ENCODE peak calls at places on chromosome 14, in four cellular contexts. One of them, this sample, is unnamed.

GRCh38 chr14:39219075-39219499 is 14.6 kb upstream of the MIA2 start:
- DNase-seq in GM13976: no peak
- DNase-seq in activated CD8-positive, alpha-beta memory T cell treated with anti-CD3 and anti-CD28 coated beads for 48 hours: no peak
- DNase-seq in left ventricle myocardium superior: no peak
- DNase-seq in this sample: peak; percentile 93

GRCh38 chr14:77547512-77547911 is 48.9 kb upstream of the ISM2 start:
- DNase-seq in left ventricle myocardium superior: no peak
- DNase-seq in GM13976: no peak
- DNase-seq in activated CD8-positive, alpha-beta memory T cell treated with anti-CD3 and anti-CD28 coated beads for 48 hours: no peak
- DNase-seq in this sample: no peak

GRCh38 chr14:29282169-29282568 is 515.6 kb downstream of the FOXG1 start:
- DNase-seq in GM13976: no peak
- DNase-seq in activated CD8-positive, alpha-beta memory T cell treated with anti-CD3 and anti-CD28 coated beads for 48 hours: no peak
- DNase-seq in left ventricle myocardium superior: no peak
- DNase-seq in this sample: no peak

GRCh38 chr14:104882325-104882973 is 17.4 kb downstream of the CEP170B start:
- DNase-seq in activated CD8-positive, alpha-beta memory T cell treated with anti-CD3 and anti-CD28 coated beads for 48 hours: no peak
- DNase-seq in left ventricle myocardium superior: peak; percentile 31
- DNase-seq in GM13976: no peak
- DNase-seq in this sample: no peak

GRCh38 chr14:40847496-40847895 is 759.2 kb upstream of the LRFN5 start:
- DNase-seq in activated CD8-positive, alpha-beta memory T cell treated with anti-CD3 and anti-CD28 coated beads for 48 hours: no peak
- DNase-seq in GM13976: no peak
- DNase-seq in left ventricle myocardium superior: no peak
- DNase-seq in this sample: no peak

GRCh38 chr14:72879431-72879830 is 14.5 kb downstream of the DPF3 start:
- DNase-seq in left ventricle myocardium superior: no peak
- DNase-seq in GM13976: no peak
- DNase-seq in activated CD8-positive, alpha-beta memory T cell treated with anti-CD3 and anti-CD28 coated beads for 48 hours: no peak
- DNase-seq in this sample: no peak

GRCh38 chr14:56145965-56146364 is 27.8 kb downstream of the PELI2 start:
- DNase-seq in left ventricle myocardium superior: no peak
- DNase-seq in GM13976: no peak
- DNase-seq in activated CD8-positive, alpha-beta memory T cell treated with anti-CD3 and anti-CD28 coated beads for 48 hours: no peak
- DNase-seq in this sample: peak; percentile 59

GRCh38 chr14:71242237-71242748 is 335.0 kb downstream of the PCNX1 start:
- DNase-seq in activated CD8-positive, alpha-beta memory T cell treated with anti-CD3 and anti-CD28 coated beads for 48 hours: no peak
- DNase-seq in GM13976: no peak
- DNase-seq in left ventricle myocardium superior: no peak
- DNase-seq in this sample: peak; percentile 29

GRCh38 chr14:99875421-99875820 is 82.2 kb downstream of the EML1 start:
- DNase-seq in GM13976: no peak
- DNase-seq in activated CD8-positive, alpha-beta memory T cell treated with anti-CD3 and anti-CD28 coated beads for 48 hours: no peak
- DNase-seq in left ventricle myocardium superior: no peak
- DNase-seq in this sample: no peak

GRCh38 chr14:105898482-105899010 is 372.2 kb downstream of the TMEM121 start:
- DNase-seq in activated CD8-positive, alpha-beta memory T cell treated with anti-CD3 and anti-CD28 coated beads for 48 hours: no peak
- DNase-seq in GM13976: peak; percentile 1
- DNase-seq in left ventricle myocardium superior: no peak
- DNase-seq in this sample: no peak

This sample was measured in dermis blood vessel endothelial cell.